ENCODE peak calls at places on chromosome X, in six cellular contexts. T is CD8-positive, alpha-beta memory T cell; W is thyroid gland; K is NCI-H1694; F is activated T-helper 2 cell treated with anti-CD3 and anti-CD28 coated beads, Interferon-gamma antibody, Interleukin-2, Interleukin-4, amounts not matched to agents 10 μg/mL and 5 μg/mL and 100 μg/mL, durations not matched to agents 14 hours and 24 hours and 36 hours; A is KBM-7. O is an unnamed sample.

GRCh38 chrX:54439967-54440871 is at the start of gene TSR2:
- DNase-seq in T (peak), W (peak), K (peak), F (peak), A (peak), O (peak)

GRCh38 chrX:153491351-153492152 is 3.2 kb upstream of the BGN start:
- DNase-seq in T (no peak), W (no peak), K (no peak), F (no peak), A (peak), O (no peak)

GRCh38 chrX:110259065-110259559 is 58.8 kb downstream of the AMMECR1 start:
- DNase-seq in T (no peak), W (no peak), K (no peak), F (no peak), A (no peak), O (no peak)

GRCh38 chrX:105695451-105695850 is 126.9 kb upstream of the NRK start:
- DNase-seq in T (no peak), W (no peak), K (no peak), F (no peak), A (no peak), O (no peak)

GRCh38 chrX:15158736-15159406 is 111.0 kb downstream of the ASB9 start:
- DNase-seq in T (peak), W (no peak), K (no peak), F (peak), A (no peak), O (no peak)

GRCh38 chrX:84216406-84216805 is 28.4 kb upstream of the RPS6KA6 start:
- DNase-seq in T (no peak), W (no peak), K (no peak), F (no peak), A (no peak), O (no peak)

GRCh38 chrX:1327651-1328304 is 8.8 kb upstream of the IL3RA start:
- DNase-seq in T (no peak), W (no peak), K (no peak), F (no peak), A (no peak), O (no peak)

GRCh38 chrX:19807414-19807813 is 80.0 kb downstream of the SH3KBP1 start:
- DNase-seq in T (no peak), W (no peak), K (no peak), F (no peak), A (no peak), O (no peak)

GRCh38 chrX:54171091-54171490 is 12.0 kb downstream of the FAM120C start:
- DNase-seq in T (no peak), W (no peak), K (no peak), F (no peak), A (no peak), O (no peak)

GRCh38 chrX:71067727-71068051 is 445 bp downstream of the SNX12 start:
- DNase-seq in T (no peak), W (peak), K (no peak), F (no peak), A (peak), O (no peak)

GRCh38 chrX:11531226-11531625 is 134.5 kb downstream of the ARHGAP6 start:
- DNase-seq in T (no peak), W (no peak), K (no peak), F (no peak), A (peak), O (no peak)

O was measured in body of pancreas.